ENCODE peak calls at places on chromosomes 5 and 9, in five cellular contexts. V is NCI-H1092 treated with DMSO at 0.1 percent for 48 hours, L is NCI-H748 treated with DMSO at 0.1 percent for 48 hours, Z is MCF 10A, R is foreskin fibroblast. X is an unnamed sample.

GRCh38 chr5:127338501-127338900 is 47.9 kb downstream of the MEGF10 start:
- DNase-seq in V (no peak), L (no peak), Z (no peak), R (no peak), X (no peak)

GRCh38 chr9:29039258-29039657 is 1466.0 kb upstream of the C9orf72 start:
- DNase-seq in V (no peak), L (no peak), Z (peak), R (peak), X (no peak)

GRCh38 chr5:148998174-148998797 is 64.6 kb downstream of the SH3TC2 start:
- DNase-seq in V (peak), L (peak), Z (peak), R (peak), X (no peak)

GRCh38 chr9:28073278-28073677 is 500.0 kb upstream of the C9orf72 start:
- DNase-seq in V (peak), L (no peak), Z (peak), R (peak), X (no peak)

GRCh38 chr9:121305269-121305994 is 37.5 kb downstream of the GSN start:
- DNase-seq in V (no peak), L (no peak), Z (no peak), R (no peak), X (peak)

GRCh38 chr9:134834217-134834956 is 46.2 kb upstream of the FCN2 start:
- DNase-seq in V (no peak), L (no peak), Z (no peak), R (no peak), X (no peak)

GRCh38 chr9:78606011-78606410 is 309.1 kb downstream of the PSAT1 start:
- DNase-seq in V (no peak), L (no peak), Z (no peak), R (no peak), X (no peak)

GRCh38 chr5:172379481-172379880 is 74.8 kb downstream of the SH3PXD2B start:
- DNase-seq in V (no peak), L (no peak), Z (peak), R (peak), X (no peak)

GRCh38 chr5:63128018-63128417 is 549.4 kb downstream of the LRRC70 start:
- DNase-seq in V (no peak), L (peak), Z (no peak), R (no peak), X (no peak)

GRCh38 chr5:96582343-96582742 is 79.8 kb upstream of the CAST start:
- DNase-seq in V (peak), L (peak), Z (no peak), R (peak), X (no peak)

GRCh38 chr9:120894404-120895226 is 17.6 kb upstream of the PHF19 start:
- DNase-seq in V (no peak), L (no peak), Z (no peak), R (peak), X (no peak)

GRCh38 chr9:131758972-131759647 is 19.2 kb upstream of the RAPGEF1 start:
- DNase-seq in V (no peak), L (no peak), Z (peak), R (peak), X (no peak)

GRCh38 chr5:149654282-149654681 is 73.0 kb downstream of the ARHGEF37 start:
- DNase-seq in V (peak), L (no peak), Z (no peak), R (no peak), X (no peak)

GRCh38 chr5:125254267-125254666 is 507.8 kb upstream of the ZNF608 start:
- DNase-seq in V (no peak), L (no peak), Z (no peak), R (no peak), X (no peak)

GRCh38 chr9:1514241-1514640 is 464.1 kb downstream of the DMRT2 start:
- DNase-seq in V (no peak), L (no peak), Z (no peak), R (no peak), X (no peak)

GRCh38 chr5:55324815-55325418 is 17.1 kb downstream of the MTREX start:
- DNase-seq in V (peak), L (peak), Z (peak), R (peak), X (no peak)

GRCh38 chr9:126545116-126545515 is 68.6 kb upstream of the LMX1B start:
- DNase-seq in V (no peak), L (no peak), Z (no peak), R (no peak), X (no peak)

GRCh38 chr5:142826741-142827492 is 56.7 kb downstream of the ARHGAP26 start:
- DNase-seq in V (no peak), L (no peak), Z (peak), R (peak), X (no peak)

GRCh38 chr9:111939322-111939721 is 42.7 kb downstream of the UGCG start:
- DNase-seq in V (no peak), L (no peak), Z (no peak), R (no peak), X (no peak)

GRCh38 chr5:28402590-28403301 is 1364.4 kb upstream of the CDH9 start:
- DNase-seq in V (no peak), L (no peak), Z (no peak), R (no peak), X (no peak)

GRCh38 chr9:136010615-136011341 is 49.6 kb upstream of the UBAC1 start:
- DNase-seq in V (no peak), L (no peak), Z (no peak), R (no peak), X (no peak)

GRCh38 chr9:70064496-70064895 is 20.8 kb downstream of the MAMDC2 start:
- DNase-seq in V (no peak), L (no peak), Z (no peak), R (no peak), X (no peak)

GRCh38 chr9:134913041-134913712 is 4.5 kb downstream of the FCN1 start:
- DNase-seq in V (no peak), L (no peak), Z (no peak), R (no peak), X (no peak)

GRCh38 chr5:180119031-180119885 is 47.7 kb upstream of the RNF130 start:
- DNase-seq in V (no peak), L (no peak), Z (no peak), R (no peak), X (no peak)

GRCh38 chr5:121693864-121694263 is 157.8 kb upstream of the FTMT start:
- DNase-seq in V (no peak), L (no peak), Z (peak), R (peak), X (no peak)

GRCh38 chr9:135786146-135786690 is 84.2 kb downstream of the KCNT1 start:
- DNase-seq in V (no peak), L (no peak), Z (no peak), R (no peak), X (no peak)

GRCh38 chr5:72296251-72296650 is 23.8 kb downstream of the MRPS27 start:
- DNase-seq in V (peak), L (no peak), Z (no peak), R (no peak), X (no peak)

GRCh38 chr5:68077349-68077894 is 138.1 kb upstream of the PIK3R1 start:
- DNase-seq in V (no peak), L (no peak), Z (no peak), R (no peak), X (no peak)

GRCh38 chr5:142486581-142486980 is 161.8 kb upstream of the SPRY4 start:
- DNase-seq in V (no peak), L (no peak), Z (peak), R (peak), X (no peak)

GRCh38 chr9:88092699-88093359 is 45.4 kb downstream of the SPATA31C2 start:
- DNase-seq in V (no peak), L (no peak), Z (no peak), R (peak), X (peak)

GRCh38 chr9:96376926-96377874 is 6.3 kb downstream of the SLC35D2 start:
- DNase-seq in V (no peak), L (no peak), Z (peak), R (peak), X (no peak)

GRCh38 chr5:139481580-139482049 is 943 bp downstream of the STING1 start:
- DNase-seq in V (no peak), L (no peak), Z (peak), R (peak), X (no peak)

GRCh38 chr5:174535691-174536090 is 188.7 kb upstream of the MSX2 start:
- DNase-seq in V (no peak), L (peak), Z (peak), R (no peak), X (no peak)

GRCh38 chr9:129005336-129005997 is 22.7 kb downstream of the SH3GLB2 start:
- DNase-seq in V (no peak), L (no peak), Z (no peak), R (no peak), X (no peak)

GRCh38 chr9:93012998-93013855 is 45.3 kb upstream of the SUSD3 start:
- DNase-seq in V (no peak), L (no peak), Z (no peak), R (no peak), X (no peak)

GRCh38 chr5:133930061-133930823 is 38.2 kb downstream of the C5orf15 start:
- DNase-seq in V (no peak), L (no peak), Z (peak), R (peak), X (no peak)

GRCh38 chr9:134640491-134641172 is 971 bp upstream of the COL5A1 start:
- DNase-seq in V (no peak), L (no peak), Z (no peak), R (no peak), X (no peak)

GRCh38 chr5:6886866-6887265 is 173.6 kb downstream of the TENT4A start:
- DNase-seq in V (no peak), L (no peak), Z (no peak), R (no peak), X (no peak)

X was measured in nucleus accumbens.